ENCODE peak calls at places on chromosomes 2 and 18, in five cellular contexts. B is RPMI7951, H is HEK293T, O is NCI-H510A treated with DMSO at 0.1 percent for 48 hours, P is fibroblast of gingiva. A is an unnamed sample.

GRCh38 chr18:48563027-48563426 is 24.2 kb downstream of the CTIF start:
- DNase-seq in B (peak), H (no peak), O (no peak), P (peak), A (no peak)

GRCh38 chr2:95667480-95667879 is 75.7 kb downstream of the TRIM43 start:
- DNase-seq in B (no peak), H (no peak), O (no peak), P (no peak), A (no peak)

GRCh38 chr18:60534539-60534938 is 162.0 kb upstream of the MC4R start:
- DNase-seq in B (peak), H (no peak), O (no peak), P (peak), A (no peak)

GRCh38 chr2:25078171-25079049 is 36.5 kb downstream of the EFR3B start:
- DNase-seq in B (peak), H (peak), O (peak), P (peak), A (peak)

GRCh38 chr2:222554511-222554910 is 101.4 kb downstream of the FARSB start:
- DNase-seq in B (no peak), H (no peak), O (no peak), P (no peak), A (no peak)

GRCh38 chr2:49278141-49278540 is 123.8 kb upstream of the FSHR start:
- DNase-seq in B (no peak), H (no peak), O (no peak), P (no peak), A (no peak)

GRCh38 chr2:215899111-215900074 is 114.0 kb downstream of the MREG start:
- DNase-seq in B (peak), H (no peak), O (no peak), P (peak), A (no peak)

GRCh38 chr2:129754831-129755230 is 224.6 kb upstream of the RAB6C start:
- DNase-seq in B (no peak), H (no peak), O (no peak), P (no peak), A (no peak)